ENCODE peak calls at places on chromosomes 5 and 9, in five cellular contexts. One of them, this sample, is unnamed. For H3K9me3, the result is how much of the 10 kb centered on the place peaks cover.

GRCh38 chr5:154308457-154309360 is 118.2 kb downstream of the GALNT10 start:
- DNase-seq in HepG2: no peak
- DNase-seq in K562: no peak
- DNase-seq in SK-N-SH: peak
- DNase-seq in GM12878: no peak
- DNase-seq in this sample: no peak

GRCh38 chr5:63963080-63963735 is 963 bp upstream of the HTR1A start:
- DNase-seq in GM12878: peak
- DNase-seq in SK-N-SH: peak
- DNase-seq in K562: peak
- DNase-seq in HepG2: peak
- DNase-seq in this sample: peak

GRCh38 chr5:143390941-143391340 is 12.5 kb downstream of the NR3C1 start:
- DNase-seq in HepG2: no peak
- DNase-seq in SK-N-SH: no peak
- DNase-seq in GM12878: no peak
- DNase-seq in K562: no peak
- DNase-seq in this sample: no peak

GRCh38 chr5:98605010-98605425 is 168.4 kb upstream of the RGMB start:
- DNase-seq in GM12878: no peak
- DNase-seq in SK-N-SH: no peak
- DNase-seq in HepG2: no peak
- DNase-seq in K562: no peak
- DNase-seq in this sample: no peak

GRCh38 chr5:118888556-118888955 is 99.8 kb downstream of the DTWD2 start:
- DNase-seq in SK-N-SH: no peak
- DNase-seq in HepG2: no peak
- DNase-seq in GM12878: no peak
- DNase-seq in K562: no peak
- DNase-seq in this sample: no peak

GRCh38 chr5:92687793-92688467 is 893.1 kb downstream of the NR2F1-AS1 start:
- DNase-seq in HepG2: peak
- DNase-seq in SK-N-SH: peak
- DNase-seq in K562: no peak
- DNase-seq in GM12878: no peak
- DNase-seq in this sample: peak

GRCh38 chr5:36414869-36415282 is 113.2 kb upstream of the RANBP3L start:
- DNase-seq in GM12878: no peak
- DNase-seq in HepG2: peak
- DNase-seq in SK-N-SH: peak
- DNase-seq in K562: peak
- DNase-seq in this sample: peak

GRCh38 chr9:135702002-135702721 is at the start of gene KCNT1:
- DNase-seq in SK-N-SH: peak
- DNase-seq in GM12878: no peak
- DNase-seq in K562: peak
- DNase-seq in HepG2: no peak
- DNase-seq in this sample: no peak

GRCh38 chr9:7172445-7173115 is 414.8 kb downstream of the KDM4C start:
- DNase-seq in K562: no peak
- DNase-seq in SK-N-SH: peak
- DNase-seq in HepG2: no peak
- DNase-seq in GM12878: no peak
- DNase-seq in this sample: no peak

DNA sequence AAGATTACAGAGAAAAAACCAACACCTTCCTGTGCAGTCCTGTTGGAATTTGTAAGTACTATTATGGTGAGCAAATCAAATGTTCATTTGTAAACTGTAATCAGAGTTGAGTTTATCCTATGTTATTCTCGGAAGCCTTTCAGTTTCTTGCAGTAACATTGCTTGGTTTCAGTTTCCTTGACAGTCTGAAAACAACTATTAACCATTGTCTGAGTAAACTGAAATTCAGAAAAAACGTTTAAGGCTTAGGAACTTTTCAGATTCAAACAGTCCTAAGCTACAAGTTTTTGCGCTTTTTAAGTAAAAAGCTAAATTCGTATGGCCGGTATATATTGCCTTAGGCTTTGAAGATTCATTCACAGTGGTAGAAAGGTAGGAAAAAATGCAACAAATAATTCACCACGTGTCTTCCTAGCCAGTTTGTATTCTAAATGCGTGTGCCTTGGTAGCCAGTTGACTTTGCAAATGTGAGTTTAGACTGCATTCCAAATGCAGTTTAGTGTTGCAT is 2.5 kb downstream of the GPBP1 start:
- DNase-seq in SK-N-SH: no peak
- DNase-seq in K562: no peak
- DNase-seq in HepG2: no peak
- DNase-seq in GM12878: no peak
- DNase-seq in this sample: no peak
- H3K9me3 ChIP-seq in SK-N-SH: under half
- H3K9me3 ChIP-seq in K562: under half
- H3K9me3 ChIP-seq in HepG2: under half
- H3K9me3 ChIP-seq in GM12878: under half
- H3K9me3 ChIP-seq in this sample: under half

GRCh38 chr5:171205375-171205774 is 103.7 kb upstream of the TLX3 start:
- DNase-seq in SK-N-SH: peak
- DNase-seq in K562: no peak
- DNase-seq in GM12878: no peak
- DNase-seq in HepG2: no peak
- DNase-seq in this sample: no peak

GRCh38 chr5:171201285-171201684 is 107.8 kb upstream of the TLX3 start:
- DNase-seq in GM12878: no peak
- DNase-seq in SK-N-SH: peak
- DNase-seq in K562: no peak
- DNase-seq in HepG2: no peak
- DNase-seq in this sample: no peak
- TF ChIP-seq ZBTB33 in GM12878: no peak
- TF ChIP-seq ZBTB33 in SK-N-SH: no peak
- TF ChIP-seq ZBTB33 in K562: no peak
- TF ChIP-seq ZBTB33 in HepG2: no peak
- TF ChIP-seq ZBTB33 in this sample: no peak

DNA sequence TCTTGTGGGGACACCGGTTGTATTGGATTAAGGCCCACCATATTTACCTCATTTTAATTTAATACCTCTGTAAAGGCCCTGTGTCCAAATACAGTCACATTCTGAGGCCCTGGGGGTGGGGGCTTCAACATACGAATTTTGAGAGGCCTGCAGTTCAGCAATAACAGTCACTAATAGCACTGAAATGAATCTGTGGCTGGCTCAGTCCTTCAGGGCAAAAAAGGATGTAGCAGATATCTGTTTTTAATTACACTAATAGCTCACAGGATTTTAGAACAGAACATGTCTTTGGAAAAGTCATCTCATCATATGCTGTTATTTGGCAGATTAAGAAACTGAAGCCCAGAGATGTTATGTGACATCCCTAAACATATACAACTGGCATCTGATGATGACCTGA is 71.9 kb upstream of the ANKRD55 start:
- DNase-seq in K562: no peak
- DNase-seq in SK-N-SH: peak
- DNase-seq in GM12878: no peak
- DNase-seq in HepG2: no peak
- DNase-seq in this sample: no peak
- H3K9me3 ChIP-seq in K562: under half
- H3K9me3 ChIP-seq in SK-N-SH: under half
- H3K9me3 ChIP-seq in GM12878: under half
- H3K9me3 ChIP-seq in HepG2: under half
- H3K9me3 ChIP-seq in this sample: under half

DNA sequence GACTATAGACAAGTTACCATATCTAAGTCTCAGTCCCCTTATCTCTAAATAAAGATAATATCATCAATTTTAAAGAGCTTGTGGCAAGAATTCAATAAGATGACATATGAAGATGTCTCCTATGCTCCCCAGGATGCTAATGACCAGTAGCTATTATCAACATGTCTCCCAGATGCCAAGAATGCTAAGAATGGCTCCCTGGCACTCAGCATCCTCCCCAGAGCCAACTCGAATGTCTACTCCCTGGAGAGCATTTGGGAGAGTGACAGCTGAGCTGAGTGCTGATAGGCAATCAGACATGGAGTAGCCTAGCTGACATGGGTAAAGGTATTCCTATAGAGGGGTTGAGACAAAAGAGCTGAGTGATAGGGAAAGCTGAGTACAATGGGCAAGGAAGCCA is 15.9 kb downstream of the P4HA2 start:
- DNase-seq in SK-N-SH: no peak
- DNase-seq in HepG2: no peak
- DNase-seq in K562: no peak
- DNase-seq in GM12878: no peak
- DNase-seq in this sample: no peak
- TF ChIP-seq ZBTB33 in SK-N-SH: no peak
- TF ChIP-seq ZBTB33 in HepG2: no peak
- TF ChIP-seq ZBTB33 in K562: no peak
- TF ChIP-seq ZBTB33 in GM12878: no peak
- TF ChIP-seq ZBTB33 in this sample: no peak

GRCh38 chr5:45862763-45863162 is 166.6 kb upstream of the HCN1 start:
- DNase-seq in HepG2: no peak
- DNase-seq in GM12878: no peak
- DNase-seq in K562: no peak
- DNase-seq in SK-N-SH: no peak
- DNase-seq in this sample: no peak
- H3K9me3 ChIP-seq in HepG2: half or more
- H3K9me3 ChIP-seq in GM12878: under half
- H3K9me3 ChIP-seq in K562: under half
- H3K9me3 ChIP-seq in SK-N-SH: under half
- H3K9me3 ChIP-seq in this sample: under half

GRCh38 chr5:127299678-127300077 is 9.1 kb downstream of the MEGF10 start:
- DNase-seq in K562: no peak
- DNase-seq in GM12878: no peak
- DNase-seq in SK-N-SH: no peak
- DNase-seq in HepG2: no peak
- DNase-seq in this sample: no peak
- TF ChIP-seq ZBTB33 in K562: no peak
- TF ChIP-seq ZBTB33 in GM12878: no peak
- TF ChIP-seq ZBTB33 in SK-N-SH: no peak
- TF ChIP-seq ZBTB33 in HepG2: no peak
- TF ChIP-seq ZBTB33 in this sample: no peak

GRCh38 chr5:178992291-178992895 is 2.7 kb downstream of the GRM6 start:
- DNase-seq in HepG2: no peak
- DNase-seq in SK-N-SH: no peak
- DNase-seq in K562: no peak
- DNase-seq in GM12878: no peak
- DNase-seq in this sample: no peak
- H3K9me3 ChIP-seq in HepG2: under half
- H3K9me3 ChIP-seq in SK-N-SH: under half
- H3K9me3 ChIP-seq in K562: under half
- H3K9me3 ChIP-seq in GM12878: under half
- H3K9me3 ChIP-seq in this sample: under half

DNA sequence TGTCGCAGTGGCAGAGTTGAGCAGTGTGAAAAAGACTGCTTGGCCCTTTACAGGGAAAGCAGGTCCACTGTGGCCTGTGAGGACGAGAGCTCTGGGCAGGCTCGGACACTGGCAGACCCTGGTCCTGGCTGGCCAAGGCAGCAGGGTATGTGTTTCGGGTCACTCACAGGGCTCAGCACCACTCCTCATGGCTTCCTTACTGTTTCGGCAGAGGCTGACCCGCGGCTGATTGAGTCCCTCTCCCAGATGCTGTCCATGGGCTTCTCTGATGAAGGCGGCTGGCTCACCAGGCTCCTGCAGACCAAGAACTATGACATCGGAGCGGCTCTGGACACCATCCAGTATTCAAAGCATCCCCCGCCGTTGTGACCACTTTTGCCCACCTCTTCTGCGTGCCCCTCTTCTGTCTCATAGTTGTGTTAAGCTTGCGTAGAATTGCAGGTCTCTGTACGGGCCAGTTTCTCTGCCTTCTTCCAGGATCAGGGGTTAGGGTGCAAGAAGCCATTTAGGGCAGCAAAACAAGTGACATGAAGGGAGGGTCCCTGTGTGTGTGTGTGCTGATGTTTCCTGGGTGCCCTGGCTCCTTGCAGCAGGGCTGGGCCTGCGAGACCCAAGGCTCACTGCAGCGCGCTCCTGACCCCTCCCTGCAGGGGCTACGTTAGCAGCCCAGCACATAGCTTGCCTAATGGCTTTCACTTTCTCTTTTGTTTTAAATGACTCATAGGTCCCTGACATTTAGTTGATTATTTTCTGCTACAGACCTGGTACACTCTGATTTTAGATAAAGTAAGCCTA is 15.7 kb downstream of the SQSTM1 start:
- DNase-seq in HepG2: no peak
- DNase-seq in SK-N-SH: no peak
- DNase-seq in GM12878: no peak
- DNase-seq in K562: peak
- DNase-seq in this sample: no peak
- TF ChIP-seq ZBTB33 in HepG2: peak
- TF ChIP-seq ZBTB33 in SK-N-SH: no peak
- TF ChIP-seq ZBTB33 in GM12878: no peak
- TF ChIP-seq ZBTB33 in K562: no peak
- TF ChIP-seq ZBTB33 in this sample: no peak

DNA sequence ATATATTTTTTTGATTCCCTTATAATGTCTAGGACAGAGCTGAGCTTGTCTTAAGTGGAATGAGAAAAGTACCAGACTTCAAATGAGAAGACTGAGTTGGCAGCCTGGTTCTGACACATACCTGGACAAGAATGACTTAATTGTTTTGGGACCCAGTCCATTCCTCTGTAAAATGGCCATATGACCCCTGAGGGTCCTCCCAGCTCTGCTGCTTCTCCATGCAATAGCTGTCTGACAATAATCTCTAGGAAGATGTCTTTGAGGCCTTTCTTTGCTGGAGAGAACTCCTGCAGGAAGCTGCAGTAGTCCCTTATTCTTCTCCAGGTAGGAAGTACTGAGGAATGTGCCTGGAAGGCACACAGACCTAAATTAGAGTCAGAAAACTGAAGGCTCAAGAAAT is 55.9 kb upstream of the SLIT3 start:
- DNase-seq in K562: no peak
- DNase-seq in SK-N-SH: no peak
- DNase-seq in GM12878: no peak
- DNase-seq in HepG2: no peak
- DNase-seq in this sample: no peak
- H3K9me3 ChIP-seq in K562: under half
- H3K9me3 ChIP-seq in SK-N-SH: under half
- H3K9me3 ChIP-seq in GM12878: under half
- H3K9me3 ChIP-seq in HepG2: under half
- H3K9me3 ChIP-seq in this sample: under half

DNA sequence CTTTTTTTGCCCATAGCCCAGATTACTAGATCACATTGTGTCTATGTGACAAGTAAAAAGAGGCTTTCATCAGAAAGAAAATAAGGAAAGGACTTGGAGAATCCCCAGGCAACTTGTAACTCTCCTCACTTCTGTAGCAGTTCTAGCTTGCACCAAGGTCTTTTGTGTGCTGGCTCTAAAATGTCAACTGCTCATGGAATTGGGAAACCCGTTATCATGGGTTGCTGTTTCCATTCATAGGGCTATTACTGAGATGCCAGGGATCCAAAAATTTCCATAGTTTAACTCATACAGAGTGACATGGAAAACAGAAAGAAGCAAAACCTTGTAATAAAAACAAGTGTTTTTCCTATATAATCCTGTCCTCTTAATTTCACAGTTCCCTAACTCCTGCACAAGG is 123.9 kb upstream of the FBXL7 start:
- DNase-seq in SK-N-SH: no peak
- DNase-seq in HepG2: no peak
- DNase-seq in K562: no peak
- DNase-seq in GM12878: no peak
- DNase-seq in this sample: no peak
- TF ChIP-seq ZBTB33 in SK-N-SH: no peak
- TF ChIP-seq ZBTB33 in HepG2: no peak
- TF ChIP-seq ZBTB33 in K562: no peak
- TF ChIP-seq ZBTB33 in GM12878: no peak
- TF ChIP-seq ZBTB33 in this sample: no peak

This sample was measured in HCT116.